ENCODE peak calls at places on chromosomes 7 and 10, in ten cellular contexts. H, T, E, M, K, B, W, L, C and R are unnamed samples.

GRCh38 chr7:157464111-157464970 is 127.5 kb downstream of the DNAJB6 start:
- DNase-seq in H (no peak), T (peak; percentile 55), E (no peak), M (no peak), K (no peak), B (no peak), W (no peak), L (no peak), C (no peak), R (no peak)

GRCh38 chr10:506451-507354 is 182.8 kb downstream of the DIP2C start:
- DNase-seq in H (no peak), T (peak; percentile 11), E (no peak), M (peak; percentile 57), K (no peak), B (peak; percentile 56), W (no peak), L (no peak), C (no peak), R (no peak)

GRCh38 chr7:20440472-20441105 is 109.9 kb downstream of the ITGB8 start:
- DNase-seq in H (peak; percentile 18), T (no peak), E (no peak), M (no peak), K (peak; percentile 35), B (no peak), W (peak; percentile 54), L (peak; percentile 65), C (no peak), R (no peak)

GRCh38 chr10:29946953-29947700 is 112.3 kb downstream of the JCAD start:
- DNase-seq in H (peak; percentile 83), T (no peak), E (peak; percentile 68), M (peak; percentile 93), K (peak; percentile 51), B (peak; percentile 69), W (peak; percentile 88), L (peak; percentile 63), C (peak; percentile 52), R (peak; percentile 55)

GRCh38 chr10:34504534-34504933 is 310.6 kb downstream of the PARD3 start:
- DNase-seq in H (peak; percentile 53), T (no peak), E (no peak), M (no peak), K (peak; percentile 63), B (no peak), W (peak; percentile 54), L (peak; percentile 96), C (no peak), R (no peak)

GRCh38 chr10:86348321-86349210 is 18.0 kb downstream of the GRID1 start:
- DNase-seq in H (no peak), T (peak; percentile 83), E (no peak), M (no peak), K (no peak), B (peak; percentile 46), W (no peak), L (peak; percentile 20), C (no peak), R (no peak)

GRCh38 chr7:3408814-3409595 is 108.0 kb downstream of the SDK1 start:
- DNase-seq in H (peak; percentile 6), T (no peak), E (no peak), M (no peak), K (no peak), B (no peak), W (no peak), L (no peak), C (no peak), R (peak; percentile 56)

GRCh38 chr10:55065185-55065584 is 264.2 kb upstream of the PCDH15 start:
- DNase-seq in H (no peak), T (no peak), E (no peak), M (no peak), K (peak; percentile 28), B (no peak), W (no peak), L (peak; percentile 35), C (no peak), R (no peak)

GRCh38 chr7:102317231-102318059 is 30.8 kb downstream of the SH2B2 start:
- DNase-seq in H (no peak), T (peak; percentile 73), E (no peak), M (no peak), K (no peak), B (no peak), W (no peak), L (no peak), C (no peak), R (no peak)

GRCh38 chr7:102319671-102320070 is 33.0 kb downstream of the SH2B2 start:
- DNase-seq in H (no peak), T (peak; percentile 79), E (no peak), M (no peak), K (no peak), B (peak; percentile 19), W (no peak), L (no peak), C (no peak), R (no peak)

GRCh38 chr7:102320601-102321350 is 34.1 kb downstream of the SH2B2 start:
- DNase-seq in H (no peak), T (peak; percentile 77), E (no peak), M (no peak), K (no peak), B (peak; percentile 38), W (no peak), L (no peak), C (no peak), R (no peak)

GRCh38 chr7:102320181-102320580 is 33.5 kb downstream of the SH2B2 start:
- DNase-seq in H (no peak), T (no peak), E (no peak), M (no peak), K (no peak), B (peak; percentile 60), W (no peak), L (no peak), C (no peak), R (no peak)

DNA sequence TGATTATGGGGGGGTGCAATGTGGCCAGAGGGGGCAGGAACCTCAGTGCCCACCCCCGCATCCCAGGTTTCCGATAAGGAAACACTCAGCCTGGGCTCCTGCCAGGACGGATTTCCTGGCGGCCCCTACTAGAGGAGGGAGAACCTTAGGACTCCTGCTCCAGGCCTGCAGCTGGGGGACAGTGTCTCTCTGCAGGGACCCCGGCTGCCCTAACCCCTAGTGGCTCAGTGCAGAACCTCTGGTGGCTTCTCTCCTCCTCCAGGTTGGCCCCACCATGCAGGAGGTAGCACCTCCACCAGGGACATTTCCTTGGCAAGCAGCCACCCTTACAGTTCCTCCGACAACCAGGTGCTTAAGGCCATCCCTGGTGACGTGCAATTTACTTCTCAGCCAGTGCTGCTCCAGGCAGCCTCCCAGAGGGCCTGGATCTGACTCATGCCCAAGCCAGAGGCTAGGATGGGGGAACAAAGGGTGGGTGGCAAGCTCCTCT is 31.9 kb downstream of the SH2B2 start:
- DNase-seq in H (no peak), T (peak; percentile 94), E (no peak), M (no peak), K (no peak), B (no peak), W (no peak), L (peak; percentile 40), C (no peak), R (no peak)
- TF ChIP-seq CTCF in H (peak; percentile 9), T (no peak), E (no peak), M (no peak), K (no peak), B (no peak), W (no peak), L (no peak), C (no peak), R (no peak)

DNA sequence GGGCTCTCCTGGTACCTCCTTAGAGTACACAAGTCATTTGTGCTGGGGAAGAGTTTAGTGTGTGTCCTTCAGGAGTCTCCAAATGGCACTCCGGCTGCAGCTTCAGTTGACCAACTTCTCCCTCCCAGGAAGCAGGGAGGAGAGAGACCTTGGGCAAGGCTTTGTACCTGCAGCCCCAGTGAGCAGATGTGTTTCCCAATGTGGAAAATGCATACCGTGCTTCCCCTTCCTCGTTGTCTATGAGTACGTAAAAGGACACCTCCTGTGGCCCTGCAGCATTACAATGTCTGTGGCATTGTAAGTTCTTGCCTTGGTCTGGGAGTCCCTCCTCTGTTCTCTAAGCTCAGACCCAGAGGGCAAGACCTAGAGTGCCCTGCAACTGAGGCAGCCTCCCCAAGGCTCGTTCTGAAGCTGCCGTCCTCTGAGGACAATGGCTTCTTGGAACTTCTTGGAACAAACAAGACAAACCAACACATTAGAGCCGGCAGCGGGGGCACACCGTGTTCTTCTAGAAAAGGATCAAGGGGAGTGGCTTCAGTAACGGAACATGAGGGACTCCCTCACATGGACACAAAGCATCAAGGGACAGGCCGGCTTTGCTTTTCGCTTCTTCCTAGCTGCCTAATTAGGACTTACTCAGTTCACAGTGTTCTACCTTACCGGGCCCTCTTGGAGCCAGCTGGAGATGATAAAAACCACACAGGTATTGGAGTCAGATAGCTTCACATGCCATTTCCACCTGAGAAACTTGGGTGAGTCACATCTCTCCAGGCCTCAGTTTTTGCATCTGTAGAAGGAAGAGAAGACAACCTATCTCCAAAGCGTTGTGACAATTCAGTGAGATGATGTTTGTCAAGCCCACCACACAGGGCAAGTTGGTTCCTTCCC is 20.9 kb upstream of the PPA1 start:
- DNase-seq in H (no peak), T (no peak), E (no peak), M (no peak), K (no peak), B (no peak), W (no peak), L (no peak), C (no peak), R (no peak)
- H3K4me3 ChIP-seq in H (no peak overlapping the region), T (no peak overlapping the region), E (no peak overlapping the region), M (no peak overlapping the region), K (no peak overlapping the region), B (no peak overlapping the region), W (no peak overlapping the region), L (no peak overlapping the region), C (no peak overlapping the region), R (no peak overlapping the region)

GRCh38 chr10:133131754-133132710 is 28.0 kb upstream of the KNDC1 start:
- DNase-seq in H (no peak), T (peak; percentile 90), E (peak; percentile 7), M (no peak), K (no peak), B (peak; percentile 51), W (no peak), L (no peak), C (no peak), R (no peak)

GRCh38 chr10:133132711-133133291 is 27.2 kb upstream of the KNDC1 start:
- DNase-seq in H (no peak), T (no peak), E (no peak), M (peak; percentile 32), K (no peak), B (peak; percentile 48), W (no peak), L (no peak), C (no peak), R (no peak)

GRCh38 chr10:133129854-133130495 is 30.0 kb upstream of the KNDC1 start:
- DNase-seq in H (no peak), T (peak; percentile 77), E (no peak), M (no peak), K (no peak), B (peak; percentile 49), W (no peak), L (no peak), C (no peak), R (no peak)

GRCh38 chr10:133130602-133131001 is 29.4 kb upstream of the KNDC1 start:
- DNase-seq in H (no peak), T (peak; percentile 68), E (no peak), M (no peak), K (no peak), B (no peak), W (no peak), L (no peak), C (no peak), R (no peak)

GRCh38 chr10:133131053-133131452 is 29.0 kb upstream of the KNDC1 start:
- DNase-seq in H (no peak), T (no peak), E (peak; percentile 7), M (no peak), K (no peak), B (peak; percentile 33), W (no peak), L (no peak), C (no peak), R (no peak)
- TF ChIP-seq CTCF in H (no peak), T (no peak), E (no peak), M (no peak), K (no peak), B (no peak), W (no peak), L (no peak), C (no peak), R (no peak)

GRCh38 chr10:124419635-124420034 is 912 bp upstream of the OAT start:
- DNase-seq in H (no peak), T (no peak), E (no peak), M (no peak), K (no peak), B (peak; percentile 61), W (no peak), L (no peak), C (no peak), R (no peak)
- H3K4me3 ChIP-seq in H (no peak overlapping the region), T (peak overlapping the region; percentile 89), E (no peak overlapping the region), M (no peak overlapping the region), K (no peak overlapping the region), B (no peak overlapping the region), W (no peak overlapping the region), L (no peak overlapping the region), C (no peak overlapping the region), R (no peak overlapping the region)